ENCODE peak calls at places on chromosomes 11 and 22, in ten cellular contexts. C is prostate gland, X is ovary, Z is breast epithelium, V is A549, H is uterus, F is IMR-90, P is upper lobe of left lung, I is endothelial cell of umbilical vein, U is gastrocnemius medialis. Y is an unnamed sample.

GRCh38 chr11:104531894-104532293 is 366.4 kb downstream of the CASP12 start:
- DNase-seq in C (no peak), X (no peak), Z (no peak), V (no peak), H (no peak), F (no peak), P (no peak), I (no peak), U (no peak), Y (no peak)

GRCh38 chr22:33873186-33873585 is 47.1 kb downstream of the LARGE1 start:
- DNase-seq in C (no peak), X (peak), Z (no peak), V (no peak), H (peak), F (no peak), P (no peak), I (no peak), U (peak), Y (no peak)

GRCh38 chr11:38274031-38274430 is 1676.0 kb upstream of the RAG2 start:
- DNase-seq in C (no peak), X (no peak), Z (no peak), V (no peak), H (no peak), F (no peak), P (no peak), I (no peak), U (no peak), Y (no peak)

GRCh38 chr11:34916810-34917780 is 677 bp downstream of the PDHX start:
- DNase-seq in C (no peak), X (no peak), Z (no peak), V (no peak), H (no peak), F (peak), P (no peak), I (peak), U (no peak), Y (no peak)

GRCh38 chr11:7414729-7415536 is 70.4 kb upstream of the OLFML1 start:
- DNase-seq in C (no peak), X (no peak), Z (no peak), V (no peak), H (no peak), F (no peak), P (no peak), I (no peak), U (no peak), Y (no peak)

GRCh38 chr22:43151251-43152000 is at the start of gene TSPO:
- DNase-seq in C (peak), X (peak), Z (peak), V (peak), H (peak), F (peak), P (peak), I (peak), U (peak), Y (peak)

GRCh38 chr11:12377106-12377823 is at the start of gene PARVA:
- DNase-seq in C (peak), X (no peak), Z (peak), V (peak), H (peak), F (peak), P (peak), I (peak), U (no peak), Y (peak)

GRCh38 chr22:23526588-23527315 is 53.3 kb downstream of the IGLL1 start:
- DNase-seq in C (peak), X (peak), Z (peak), V (no peak), H (no peak), F (no peak), P (no peak), I (no peak), U (no peak), Y (no peak)

GRCh38 chr11:125263268-125263790 is 98.8 kb downstream of the PKNOX2 start:
- DNase-seq in C (no peak), X (peak), Z (no peak), V (no peak), H (peak), F (peak), P (peak), I (peak), U (peak), Y (peak)

GRCh38 chr11:77126861-77127673 is 979 bp upstream of the MYO7A start:
- DNase-seq in C (no peak), X (peak), Z (no peak), V (peak), H (peak), F (peak), P (peak), I (peak), U (no peak), Y (peak)

GRCh38 chr11:12581923-12582322 is 92.3 kb upstream of the TEAD1 start:
- DNase-seq in C (no peak), X (no peak), Z (no peak), V (peak), H (no peak), F (peak), P (no peak), I (peak), U (no peak), Y (no peak)

GRCh38 chr22:46072030-46072881 is 78.1 kb upstream of the PPARA start:
- DNase-seq in C (no peak), X (no peak), Z (peak), V (no peak), H (peak), F (peak), P (peak), I (peak), U (no peak), Y (peak)

GRCh38 chr11:67687986-67688385 is 13.6 kb upstream of the ALDH3B2 start:
- DNase-seq in C (no peak), X (no peak), Z (no peak), V (no peak), H (no peak), F (no peak), P (no peak), I (no peak), U (no peak), Y (no peak)

GRCh38 chr11:93225642-93226041 is 27.9 kb upstream of the SLC36A4 start:
- DNase-seq in C (no peak), X (no peak), Z (no peak), V (peak), H (no peak), F (peak), P (no peak), I (peak), U (no peak), Y (no peak)

GRCh38 chr11:12089041-12089440 is 21.3 kb upstream of the MICAL2 start:
- DNase-seq in C (no peak), X (no peak), Z (no peak), V (no peak), H (no peak), F (no peak), P (no peak), I (no peak), U (no peak), Y (no peak)

GRCh38 chr11:69102732-69103615 is 52.8 kb upstream of the SMIM38 start:
- DNase-seq in C (no peak), X (no peak), Z (no peak), V (no peak), H (no peak), F (no peak), P (peak), I (no peak), U (no peak), Y (no peak)

GRCh38 chr22:46754110-46754799 is 8.2 kb upstream of the TBC1D22A start:
- DNase-seq in C (peak), X (peak), Z (peak), V (peak), H (peak), F (peak), P (peak), I (peak), U (peak), Y (peak)

GRCh38 chr11:62324738-62325556 is 12.3 kb upstream of the ASRGL1 start:
- DNase-seq in C (no peak), X (no peak), Z (no peak), V (peak), H (no peak), F (peak), P (peak), I (peak), U (no peak), Y (no peak)

GRCh38 chr22:31332886-31333285 is 13.3 kb downstream of the PATZ1 start:
- DNase-seq in C (no peak), X (no peak), Z (no peak), V (no peak), H (no peak), F (peak), P (no peak), I (no peak), U (no peak), Y (no peak)

DNA sequence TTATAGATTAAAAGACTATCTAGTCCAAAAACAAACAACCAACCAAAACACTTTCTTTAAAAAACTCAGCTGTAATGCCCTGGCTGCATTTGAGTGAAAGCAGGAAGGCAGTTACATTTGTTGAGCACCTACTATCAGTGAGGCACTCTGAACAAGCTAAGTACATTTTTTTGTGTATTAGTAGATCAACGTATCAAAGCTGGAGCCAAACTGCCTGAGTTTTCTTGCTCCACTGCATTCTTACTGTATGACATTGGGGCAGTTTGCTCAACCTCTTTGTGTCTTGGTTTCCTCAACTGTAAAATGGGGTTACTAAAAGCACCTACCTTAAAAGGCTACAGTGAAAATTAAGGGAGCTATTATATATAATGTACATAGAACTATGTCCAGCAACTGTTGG is 22.0 kb downstream of the COA4 start:
- DNase-seq in C (no peak), X (no peak), Z (no peak), V (no peak), H (no peak), F (peak), P (no peak), I (no peak), U (no peak), Y (no peak)
- TF ChIP-seq POLR2A in C (no peak), X (no peak), Z (no peak), V (no peak), H (no peak), F (no peak), P (no peak), I (no peak), U (no peak), Y (no peak)

GRCh38 chr22:37225481-37225880 is 13.2 kb upstream of the SSTR3 start:
- DNase-seq in C (no peak), X (no peak), Z (no peak), V (peak), H (no peak), F (no peak), P (no peak), I (no peak), U (no peak), Y (no peak)
- H3K4me3 ChIP-seq in C (no peak), X (no peak), Z (no peak), V (no peak), H (no peak), F (no peak), P (no peak), I (no peak), U (no peak), Y (no peak)

GRCh38 chr11:47177229-47177845 is 658 bp upstream of the ARFGAP2 start:
- DNase-seq in C (peak), X (no peak), Z (peak), V (peak), H (peak), F (peak), P (no peak), I (peak), U (peak), Y (peak)
- TF ChIP-seq POLR2A in C (no peak), X (no peak), Z (no peak), V (no peak), H (no peak), F (no peak), P (peak), I (no peak), U (no peak), Y (no peak)

DNA sequence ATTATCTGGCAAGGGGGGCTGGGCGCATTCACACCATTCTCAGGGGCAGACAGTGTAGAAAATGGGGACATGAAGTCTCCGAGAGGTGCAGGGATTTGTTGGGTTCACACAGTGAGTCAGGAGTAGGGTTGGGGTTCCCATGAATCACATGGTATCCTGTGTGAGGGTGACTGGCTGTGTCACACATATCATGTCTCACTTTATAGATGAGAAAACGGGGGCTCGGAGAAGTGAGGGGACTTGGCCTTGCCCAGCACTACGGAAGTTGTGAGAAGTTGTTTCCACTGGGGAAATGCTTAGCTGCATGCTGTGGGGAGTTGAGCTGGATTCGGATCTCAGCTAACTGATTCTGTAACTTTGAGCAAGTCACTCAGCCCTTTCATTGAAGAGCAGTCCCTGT is 4.2 kb downstream of the GAL3ST3 start:
- DNase-seq in C (no peak), X (no peak), Z (no peak), V (no peak), H (no peak), F (no peak), P (no peak), I (no peak), U (no peak), Y (no peak)
- H3K4me3 ChIP-seq in C (no peak), X (no peak), Z (no peak), V (no peak), H (no peak), F (no peak), P (no peak), I (no peak), U (peak), Y (no peak)

GRCh38 chr11:1573847-1574255 is 1.8 kb upstream of the DUSP8 start:
- DNase-seq in C (peak), X (no peak), Z (peak), V (peak), H (peak), F (no peak), P (peak), I (no peak), U (no peak), Y (no peak)
- TF ChIP-seq POLR2A in C (no peak), X (no peak), Z (no peak), V (no peak), H (no peak), F (no peak), P (no peak), I (no peak), U (peak), Y (no peak)